ENCODE peak calls at places on chromosome 14, in seven cellular contexts. J is left ventricle myocardium inferior, R is AG09319, C is A549, S is cardiac muscle cell, K is IMR-90, Z is fibroblast of pulmonary artery. B is an unnamed sample.

GRCh38 chr14:30210630-30211029 is 283.0 kb upstream of the PRKD1 start:
- DNase-seq in J (no peak), R (no peak), C (no peak), S (peak), K (peak), Z (peak), B (no peak)

GRCh38 chr14:38567728-38568127 is 311.8 kb upstream of the CLEC14A start:
- DNase-seq in J (no peak), R (no peak), C (no peak), S (no peak), K (no peak), Z (no peak), B (no peak)

GRCh38 chr14:99725774-99726537 is 41.9 kb downstream of the CYP46A1 start:
- DNase-seq in J (no peak), R (no peak), C (no peak), S (no peak), K (no peak), Z (no peak), B (no peak)

GRCh38 chr14:99257673-99258221 is 14.2 kb downstream of the BCL11B start:
- DNase-seq in J (no peak), R (no peak), C (no peak), S (no peak), K (no peak), Z (no peak), B (no peak)

GRCh38 chr14:51701956-51702355 is 50.2 kb downstream of the FRMD6 start:
- DNase-seq in J (no peak), R (no peak), C (no peak), S (no peak), K (peak), Z (no peak), B (no peak)

GRCh38 chr14:86015511-86015910 is 485.6 kb downstream of the FLRT2 start:
- DNase-seq in J (no peak), R (no peak), C (no peak), S (no peak), K (peak), Z (no peak), B (no peak)

GRCh38 chr14:26765301-26765700 is 167.5 kb upstream of the NOVA1 start:
- DNase-seq in J (no peak), R (no peak), C (no peak), S (no peak), K (no peak), Z (no peak), B (no peak)

GRCh38 chr14:59678352-59678751 is 101.7 kb upstream of the CCDC175 start:
- DNase-seq in J (no peak), R (no peak), C (no peak), S (no peak), K (no peak), Z (no peak), B (no peak)

GRCh38 chr14:67665886-67666285 is 8.5 kb downstream of the VTI1B start:
- DNase-seq in J (no peak), R (no peak), C (no peak), S (peak), K (peak), Z (peak), B (no peak)

GRCh38 chr14:89041245-89041585 is 216.8 kb downstream of the TTC8 start:
- DNase-seq in J (no peak), R (no peak), C (no peak), S (no peak), K (no peak), Z (no peak), B (no peak)

GRCh38 chr14:29925106-29925722 is 2.4 kb downstream of the PRKD1 start:
- DNase-seq in J (no peak), R (no peak), C (no peak), S (peak), K (peak), Z (peak), B (no peak)

GRCh38 chr14:77988966-77989365 is 181.2 kb upstream of the NRXN3 start:
- DNase-seq in J (peak), R (no peak), C (peak), S (peak), K (peak), Z (peak), B (no peak)

GRCh38 chr14:93375673-93376156 is 28.7 kb downstream of the COX8C start:
- DNase-seq in J (no peak), R (no peak), C (no peak), S (no peak), K (no peak), Z (no peak), B (no peak)

GRCh38 chr14:76752744-76753143 is 8.5 kb upstream of the VASH1 start:
- DNase-seq in J (no peak), R (no peak), C (no peak), S (no peak), K (no peak), Z (no peak), B (no peak)

GRCh38 chr14:25887251-25887908 is 710.5 kb downstream of the NOVA1 start:
- DNase-seq in J (no peak), R (no peak), C (no peak), S (no peak), K (no peak), Z (peak), B (no peak)

GRCh38 chr14:95287176-95287754 is 32.4 kb downstream of the CLMN start:
- DNase-seq in J (no peak), R (no peak), C (no peak), S (no peak), K (no peak), Z (no peak), B (no peak)

GRCh38 chr14:32709072-32709471 is 229.6 kb upstream of the NPAS3 start:
- DNase-seq in J (no peak), R (peak), C (peak), S (peak), K (peak), Z (peak), B (peak)

GRCh38 chr14:102317564-102318248 is 1.8 kb upstream of the ZNF839 start:
- DNase-seq in J (peak), R (no peak), C (peak), S (no peak), K (no peak), Z (peak), B (no peak)

GRCh38 chr14:81275305-81275950 is 54.7 kb upstream of the GTF2A1 start:
- DNase-seq in J (peak), R (no peak), C (no peak), S (no peak), K (no peak), Z (no peak), B (no peak)

GRCh38 chr14:91326514-91326832 is 82.0 kb upstream of the GPR68 start:
- DNase-seq in J (no peak), R (no peak), C (no peak), S (no peak), K (no peak), Z (no peak), B (no peak)

GRCh38 chr14:102917469-102918211 is 4.8 kb upstream of the AMN start:
- DNase-seq in J (peak), R (no peak), C (peak), S (peak), K (peak), Z (peak), B (no peak)

GRCh38 chr14:76101980-76102379 is 49.7 kb upstream of the GPATCH2L start:
- DNase-seq in J (no peak), R (no peak), C (no peak), S (no peak), K (no peak), Z (no peak), B (no peak)

GRCh38 chr14:94362614-94363133 is 25.7 kb downstream of the SERPINA1 start:
- DNase-seq in J (no peak), R (no peak), C (no peak), S (no peak), K (no peak), Z (no peak), B (no peak)

GRCh38 chr14:30547388-30548048 is 11.4 kb upstream of the G2E3 start:
- DNase-seq in J (no peak), R (no peak), C (no peak), S (no peak), K (no peak), Z (no peak), B (no peak)

GRCh38 chr14:25042362-25043299 is 7.3 kb downstream of the STXBP6 start:
- DNase-seq in J (no peak), R (no peak), C (peak), S (peak), K (peak), Z (peak), B (no peak)

GRCh38 chr14:23561873-23562821 is 5.4 kb downstream of the AP1G2 start:
- DNase-seq in J (no peak), R (no peak), C (no peak), S (peak), K (no peak), Z (peak), B (no peak)

GRCh38 chr14:31297701-31298344 is 90.2 kb upstream of the HECTD1 start:
- DNase-seq in J (no peak), R (no peak), C (no peak), S (peak), K (peak), Z (peak), B (no peak)

GRCh38 chr14:100065161-100065871 is at the start of gene EVL:
- DNase-seq in J (peak), R (no peak), C (no peak), S (no peak), K (no peak), Z (no peak), B (no peak)

GRCh38 chr14:31419179-31420012 is 954 bp downstream of the HEATR5A start:
- DNase-seq in J (no peak), R (no peak), C (no peak), S (peak), K (peak), Z (peak), B (no peak)

GRCh38 chr14:55324812-55325211 is 53.6 kb downstream of the FBXO34 start:
- DNase-seq in J (no peak), R (no peak), C (no peak), S (no peak), K (no peak), Z (no peak), B (no peak)

GRCh38 chr14:90645842-90646443 is 170.3 kb downstream of the TTC7B start:
- DNase-seq in J (no peak), R (no peak), C (peak), S (peak), K (peak), Z (peak), B (peak)

GRCh38 chr14:99040047-99040446 is 231.9 kb downstream of the BCL11B start:
- DNase-seq in J (no peak), R (no peak), C (no peak), S (no peak), K (no peak), Z (no peak), B (no peak)

GRCh38 chr14:100603341-100604125 is 16.3 kb upstream of the BEGAIN start:
- DNase-seq in J (no peak), R (no peak), C (no peak), S (no peak), K (no peak), Z (no peak), B (no peak)

GRCh38 chr14:22397338-22397737 is 191.7 kb downstream of the DAD1 start:
- DNase-seq in J (no peak), R (no peak), C (no peak), S (no peak), K (no peak), Z (no peak), B (no peak)

GRCh38 chr14:23827100-23827892 is 126.3 kb upstream of the DHRS4 start:
- DNase-seq in J (no peak), R (no peak), C (no peak), S (no peak), K (no peak), Z (no peak), B (no peak)

GRCh38 chr14:20632831-20633771 is 8.4 kb downstream of the OR6S1 start:
- DNase-seq in J (no peak), R (peak), C (peak), S (peak), K (peak), Z (peak), B (no peak)

GRCh38 chr14:24196071-24197061 is 1.1 kb upstream of the TM9SF1 start:
- DNase-seq in J (no peak), R (no peak), C (peak), S (peak), K (peak), Z (peak), B (no peak)

GRCh38 chr14:81637639-81638038 is 104.0 kb upstream of the SEL1L start:
- DNase-seq in J (no peak), R (no peak), C (no peak), S (no peak), K (no peak), Z (no peak), B (no peak)

GRCh38 chr14:36556811-36557433 is 25.5 kb downstream of the NKX2-8 start:
- DNase-seq in J (no peak), R (no peak), C (peak), S (peak), K (peak), Z (peak), B (no peak)
- TF ChIP-seq CTCF in J (peak), R (peak), C (peak), S (peak), K (peak), Z (peak), B (peak)

GRCh38 chr14:58638231-58639205 is 756 bp downstream of the DACT1 start:
- DNase-seq in J (peak), R (no peak), C (peak), S (peak), K (peak), Z (peak), B (no peak)

GRCh38 chr14:58643366-58643765 is 5.6 kb downstream of the DACT1 start:
- DNase-seq in J (no peak), R (no peak), C (no peak), S (peak), K (no peak), Z (no peak), B (no peak)

GRCh38 chr14:58640959-58641358 is 3.2 kb downstream of the DACT1 start:
- DNase-seq in J (no peak), R (no peak), C (no peak), S (no peak), K (no peak), Z (no peak), B (no peak)

GRCh38 chr14:58639842-58640484 is 2.2 kb downstream of the DACT1 start:
- DNase-seq in J (no peak), R (peak), C (peak), S (peak), K (peak), Z (peak), B (peak)

DNA sequence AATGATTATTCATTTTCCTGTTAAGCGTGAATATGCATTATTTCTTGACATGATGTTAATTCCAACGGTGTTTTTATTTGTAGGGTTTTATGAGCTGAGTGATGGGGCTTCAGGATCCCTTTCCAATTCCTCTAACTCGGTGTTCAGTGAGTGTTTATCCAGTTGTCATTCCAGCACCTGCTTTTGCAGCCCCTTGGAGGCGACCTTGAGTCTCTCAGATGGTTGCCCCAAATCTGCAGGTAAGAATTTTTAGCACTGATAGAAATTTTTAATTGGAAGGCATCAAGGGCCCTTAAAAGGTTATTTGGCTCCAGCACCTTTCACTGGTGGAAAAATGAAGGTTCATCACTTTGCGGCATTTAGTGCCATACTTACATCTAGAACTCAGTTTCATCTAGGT is 3.7 kb downstream of the DACT1 start:
- DNase-seq in J (no peak), R (no peak), C (no peak), S (no peak), K (no peak), Z (no peak), B (no peak)
- TF ChIP-seq CTCF in J (no peak), R (no peak), C (no peak), S (peak), K (peak), Z (peak), B (peak)

GRCh38 chr14:74981833-74982232 is 20.9 kb upstream of the EIF2B2 start:
- DNase-seq in J (no peak), R (no peak), C (no peak), S (no peak), K (no peak), Z (no peak), B (no peak)

GRCh38 chr14:74982661-74983060 is 20.1 kb upstream of the EIF2B2 start:
- DNase-seq in J (no peak), R (no peak), C (no peak), S (no peak), K (no peak), Z (no peak), B (no peak)

GRCh38 chr14:74980398-74980745 is 22.3 kb upstream of the EIF2B2 start:
- DNase-seq in J (no peak), R (no peak), C (no peak), S (no peak), K (no peak), Z (no peak), B (no peak)

GRCh38 chr14:74979442-74980397 is 23.0 kb upstream of the EIF2B2 start:
- DNase-seq in J (no peak), R (peak), C (no peak), S (peak), K (peak), Z (peak), B (no peak)

GRCh38 chr14:74980746-74981661 is 21.7 kb upstream of the EIF2B2 start:
- DNase-seq in J (no peak), R (no peak), C (no peak), S (peak), K (peak), Z (peak), B (no peak)
- TF ChIP-seq CTCF in J (no peak), R (no peak), C (no peak), S (no peak), K (no peak), Z (no peak), B (no peak)

GRCh38 chr14:105945891-105946290 is 419.5 kb downstream of the TMEM121 start:
- DNase-seq in J (no peak), R (no peak), C (peak), S (no peak), K (no peak), Z (no peak), B (no peak)
- TF ChIP-seq CTCF in J (peak), R (no peak), C (peak), S (no peak), K (no peak), Z (no peak), B (no peak)

GRCh38 chr14:52923902-52924575 is 26.8 kb downstream of the FERMT2 start:
- DNase-seq in J (no peak), R (no peak), C (peak), S (no peak), K (no peak), Z (no peak), B (no peak)
- TF ChIP-seq CTCF in J (peak), R (no peak), C (peak), S (no peak), K (peak), Z (no peak), B (no peak)

DNA sequence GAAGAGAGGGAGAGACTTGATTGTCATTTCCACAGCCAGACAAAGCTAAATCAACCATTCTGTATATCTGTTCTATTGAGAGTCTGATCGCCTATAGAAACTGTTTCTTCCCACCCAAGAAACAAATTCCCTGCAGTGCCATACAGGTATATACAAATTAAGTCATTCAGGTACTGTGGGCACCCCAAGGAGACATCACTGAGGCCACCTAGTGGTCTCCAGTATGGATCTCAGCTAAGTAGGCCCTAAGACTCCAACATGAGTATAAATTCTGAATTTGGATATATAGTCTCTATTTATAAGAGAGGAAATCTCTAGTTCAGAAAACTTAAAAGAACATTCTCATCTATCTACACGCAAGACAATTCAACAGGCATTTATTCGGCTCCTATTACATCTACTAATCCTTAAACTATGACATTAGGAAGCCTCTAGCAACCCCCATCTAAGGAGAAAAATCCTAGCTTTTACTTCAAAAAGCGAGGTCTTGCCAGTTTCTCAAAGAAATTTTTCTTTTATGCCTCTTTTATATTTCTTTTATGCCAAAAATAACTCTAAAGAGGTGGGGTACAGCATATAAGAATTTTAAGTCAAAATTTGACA is 62.6 kb downstream of the DCAF5 start:
- DNase-seq in J (no peak), R (no peak), C (peak), S (peak), K (peak), Z (peak), B (no peak)
- TF ChIP-seq CTCF in J (peak), R (peak), C (peak), S (peak), K (peak), Z (peak), B (peak)

DNA sequence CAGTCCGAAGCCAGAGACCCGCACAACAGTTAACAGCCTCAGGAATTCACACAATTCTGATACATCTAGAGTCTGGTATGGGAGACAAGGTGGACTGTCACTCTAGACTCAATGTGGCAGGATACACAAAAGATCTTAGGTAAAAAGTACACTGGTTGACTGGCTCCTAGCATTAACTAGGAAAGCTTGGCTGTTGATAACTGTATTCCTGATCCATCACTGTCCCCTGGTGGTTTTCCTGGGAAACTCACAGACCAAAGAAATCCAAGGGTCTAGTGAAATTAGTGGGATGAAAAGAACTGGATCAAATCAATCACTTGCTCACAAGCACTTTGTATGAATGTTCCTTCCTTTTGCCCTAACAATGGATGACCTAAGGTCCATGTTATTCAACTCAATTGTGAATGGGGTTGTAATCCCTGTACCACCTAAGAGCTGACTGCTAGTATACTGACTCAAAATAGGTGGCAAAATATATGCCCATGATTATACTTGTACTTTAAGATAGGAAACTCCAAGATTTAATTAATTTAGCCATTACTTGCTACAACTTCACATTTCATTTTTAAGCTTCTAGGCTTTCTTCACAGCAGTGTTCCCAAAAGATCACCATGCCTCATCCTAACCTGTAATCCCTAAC is 14.0 kb downstream of the NPC2 start:
- DNase-seq in J (no peak), R (no peak), C (peak), S (peak), K (peak), Z (peak), B (no peak)
- TF ChIP-seq CTCF in J (peak), R (peak), C (peak), S (peak), K (peak), Z (peak), B (peak)

DNA sequence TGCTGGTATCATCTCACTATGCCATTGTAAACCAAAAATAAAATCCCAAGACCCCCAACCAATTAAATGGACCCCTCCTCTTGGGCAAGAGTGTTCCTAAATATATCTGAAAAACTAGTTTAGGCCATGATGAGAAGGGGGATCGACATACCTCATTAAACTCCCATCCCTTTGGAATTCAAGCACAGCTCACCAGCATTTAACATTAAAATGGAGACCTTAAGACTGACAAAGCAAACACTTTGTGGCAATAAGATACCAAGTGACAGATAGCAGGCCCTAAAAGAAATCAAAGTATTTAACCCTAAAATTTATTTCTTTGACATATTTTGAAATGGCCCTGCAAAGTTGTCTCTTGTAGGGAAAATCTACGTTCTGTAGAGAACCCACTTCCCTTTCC is 387.9 kb downstream of the KCNH5 start:
- DNase-seq in J (no peak), R (no peak), C (no peak), S (no peak), K (no peak), Z (no peak), B (no peak)
- TF ChIP-seq CTCF in J (no peak), R (no peak), C (no peak), S (no peak), K (no peak), Z (no peak), B (no peak)

B was measured in retinal pigment epithelial cell.